ENCODE peak calls at places on chromosomes 11 and 22, in four cellular contexts. A, W, T and P are unnamed samples.

GRCh38 chr11:75280227-75280671 is 39.7 kb downstream of the TPBGL start:
- DNase-seq in A (peak; percentile 79), W (peak; percentile 16), T (peak; percentile 87), P (peak; percentile 79)

GRCh38 chr22:21876486-21877176 is 9.2 kb upstream of the MAPK1 start:
- DNase-seq in A (no peak), W (no peak), T (peak; percentile 57), P (peak; percentile 20)

GRCh38 chr11:101612481-101612880 is 28.7 kb upstream of the TRPC6 start:
- DNase-seq in A (no peak), W (no peak), T (no peak), P (no peak)

GRCh38 chr11:61477734-61478148 is 30.8 kb upstream of the LRRC10B start:
- DNase-seq in A (peak; percentile 37), W (no peak), T (peak; percentile 39), P (peak; percentile 56)

GRCh38 chr22:24107668-24108067 is 73.6 kb upstream of the SUSD2 start:
- DNase-seq in A (no peak), W (no peak), T (peak; percentile 62), P (no peak)

GRCh38 chr11:3710485-3711259 is 39.5 kb upstream of the CHRNA10 start:
- DNase-seq in A (no peak), W (no peak), T (no peak), P (peak; percentile 21)

GRCh38 chr11:43268161-43268560 is 43.6 kb upstream of the API5 start:
- DNase-seq in A (no peak), W (no peak), T (no peak), P (no peak)

GRCh38 chr11:75582935-75583709 is 21.1 kb downstream of the SERPINH1 start:
- DNase-seq in A (peak; percentile 53), W (no peak), T (peak; percentile 84), P (peak; percentile 81)

GRCh38 chr11:40722179-40722795 is 737.2 kb downstream of the LRRC4C start:
- DNase-seq in A (peak; percentile 51), W (no peak), T (peak; percentile 7), P (peak; percentile 37)

GRCh38 chr22:20111045-20111688 is 4.7 kb upstream of the RANBP1 start:
- DNase-seq in A (peak; percentile 65), W (no peak), T (peak; percentile 23), P (peak; percentile 72)

GRCh38 chr11:71539017-71539416 is 1.2 kb downstream of the KRTAP5-8 start:
- DNase-seq in A (no peak), W (no peak), T (no peak), P (no peak)

GRCh38 chr11:128235446-128235845 is 351.9 kb downstream of the ETS1 start:
- DNase-seq in A (no peak), W (no peak), T (no peak), P (no peak)

GRCh38 chr11:68146704-68147474 is 25.7 kb upstream of the CHKA start:
- DNase-seq in A (peak; percentile 92), W (no peak), T (peak; percentile 52), P (no peak)

GRCh38 chr11:77147668-77148321 is 19.7 kb downstream of the MYO7A start:
- DNase-seq in A (no peak), W (no peak), T (no peak), P (peak; percentile 95)

GRCh38 chr11:119791701-119792151 is 62.7 kb upstream of the NECTIN1 start:
- DNase-seq in A (peak; percentile 11), W (no peak), T (no peak), P (no peak)

GRCh38 chr11:67674442-67674871 is at the start of gene ALDH3B2:
- DNase-seq in A (no peak), W (no peak), T (no peak), P (no peak)

GRCh38 chr11:60251485-60252207 is 8.7 kb upstream of the MS4A4E start:
- DNase-seq in A (peak; percentile 16), W (peak; percentile 59), T (peak; percentile 89), P (peak; percentile 68)

GRCh38 chr22:17339095-17339693 is 30.1 kb upstream of the CECR2 start:
- DNase-seq in A (no peak), W (no peak), T (no peak), P (peak; percentile 12)

GRCh38 chr11:7546324-7546791 is 32.6 kb downstream of the PPFIBP2 start:
- DNase-seq in A (no peak), W (no peak), T (no peak), P (no peak)

GRCh38 chr11:83051760-83052671 is 19.7 kb downstream of the RAB30 start:
- DNase-seq in A (peak; percentile 38), W (no peak), T (peak; percentile 94), P (no peak)

GRCh38 chr11:65274734-65275682 is 13.2 kb downstream of the POLA2 start:
- DNase-seq in A (peak; percentile 85), W (no peak), T (peak; percentile 97), P (peak; percentile 66)

GRCh38 chr11:131710511-131710910 is 340.1 kb downstream of the NTM start:
- DNase-seq in A (no peak), W (no peak), T (no peak), P (no peak)

GRCh38 chr11:35548925-35549561 is 23.6 kb upstream of the PAMR1 start:
- DNase-seq in A (no peak), W (no peak), T (no peak), P (no peak)

GRCh38 chr11:121478895-121479281 is 26.1 kb upstream of the SORL1-AS1 start:
- DNase-seq in A (no peak), W (no peak), T (peak; percentile 12), P (peak; percentile 96)

DNA sequence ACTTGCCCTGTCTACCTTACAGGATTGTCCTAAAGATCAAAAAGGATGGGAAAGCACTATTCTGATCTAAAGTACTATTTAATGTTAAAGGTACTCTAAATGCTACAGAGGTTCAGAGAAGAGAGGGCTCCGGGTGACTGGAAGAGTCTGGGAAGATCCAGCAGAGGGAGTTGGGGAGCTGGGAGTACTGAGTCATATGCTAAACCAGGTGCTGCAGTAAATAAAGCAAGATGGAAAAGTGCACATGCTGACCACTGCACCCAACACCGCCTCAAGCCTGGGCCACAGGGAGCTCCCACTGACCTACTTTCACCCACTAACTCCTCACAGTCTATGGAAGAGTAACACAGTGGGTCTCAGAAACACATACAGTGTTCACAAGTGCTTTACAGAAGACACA is 49.3 kb downstream of the WT1 start:
- DNase-seq in A (peak; percentile 44), W (no peak), T (peak; percentile 14), P (peak; percentile 32)
- TF ChIP-seq POLR2A in A (no peak), W (no peak), T (no peak), P (no peak)

DNA sequence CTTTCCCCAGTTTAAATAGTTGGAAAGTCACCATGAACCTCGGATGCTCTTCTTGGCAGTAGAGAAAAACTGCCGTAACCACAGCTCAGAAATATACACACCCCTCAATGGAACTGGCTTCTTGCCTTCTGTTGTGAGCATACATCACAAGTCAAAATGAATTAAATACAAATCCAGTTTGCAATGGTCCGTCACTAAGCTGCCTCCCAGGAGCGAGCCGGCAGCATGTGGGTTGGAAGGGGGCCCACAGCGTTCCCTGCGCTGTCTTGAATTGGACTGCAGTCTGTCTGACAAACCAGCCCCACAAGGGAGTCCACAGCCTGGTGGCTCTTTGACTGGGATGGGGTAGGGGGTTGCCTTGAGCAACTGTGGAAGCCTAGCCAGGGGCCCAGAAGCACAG is 38.3 kb downstream of the C11orf58 start:
- DNase-seq in A (no peak), W (no peak), T (no peak), P (no peak)
- TF ChIP-seq CTCF in A (no peak), W (no peak), T (no peak), P (no peak)

DNA sequence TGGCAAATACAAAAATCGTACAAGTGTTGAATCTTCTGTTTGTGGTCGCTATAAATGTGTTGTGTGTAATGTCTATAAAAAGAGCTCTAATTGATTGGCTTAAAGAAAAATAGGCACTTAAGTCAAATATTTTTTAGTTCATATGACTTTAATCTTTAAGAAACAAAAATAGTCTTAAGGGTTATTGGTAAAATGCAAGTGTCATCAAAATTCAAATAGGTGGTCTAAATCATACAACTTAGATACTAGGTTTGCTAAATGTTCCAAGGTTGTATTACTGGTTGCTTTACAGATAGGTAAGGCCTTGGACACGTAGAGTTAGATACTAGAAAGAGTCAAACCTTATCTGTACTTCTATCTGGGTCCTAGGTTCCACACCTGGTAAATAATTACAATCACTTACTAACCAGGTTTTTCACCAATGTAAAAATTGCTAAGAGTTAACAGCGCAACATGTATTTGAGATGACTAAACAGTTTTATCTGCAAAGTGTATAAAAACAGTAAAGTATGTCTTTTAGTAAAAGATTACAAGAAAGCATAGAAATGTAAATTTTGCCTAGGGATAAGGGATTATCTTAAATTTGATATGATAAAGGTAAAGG is 91.1 kb upstream of the GNAZ start:
- DNase-seq in A (no peak), W (no peak), T (no peak), P (no peak)
- TF ChIP-seq MYC in A (no peak), W (no peak), T (no peak), P (no peak)

DNA sequence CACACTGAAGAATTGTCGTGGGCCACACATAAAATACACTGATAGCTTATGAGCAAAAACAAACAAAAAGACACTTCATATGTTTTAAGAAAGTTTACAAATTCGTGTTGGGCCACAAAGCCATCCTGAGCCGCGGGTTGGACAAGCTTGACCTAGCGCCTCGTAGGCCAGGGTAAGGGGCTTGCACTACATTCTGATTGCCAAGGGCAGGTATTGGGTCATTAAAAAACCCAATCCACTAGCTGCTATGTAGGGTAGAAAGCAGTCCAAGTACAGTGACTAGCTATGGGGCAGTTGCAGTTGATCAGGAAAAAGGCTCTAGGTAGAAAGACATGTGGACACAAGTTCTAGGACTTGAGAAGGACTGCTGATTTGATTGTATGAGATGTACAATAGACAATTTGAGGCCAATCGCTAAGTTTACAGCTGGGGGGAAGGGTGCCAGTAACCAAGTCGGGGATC is 14.0 kb downstream of the KDELR3 start:
- DNase-seq in A (no peak), W (no peak), T (no peak), P (no peak)
- TF ChIP-seq POLR2A in A (no peak), W (peak; percentile 64), T (peak; percentile 46), P (no peak)

GRCh38 chr11:79413258-79413657 is 27.6 kb downstream of the TENM4 start:
- DNase-seq in A (no peak), W (no peak), T (no peak), P (peak; percentile 16)
- TF ChIP-seq CTCF in A (no peak), W (no peak), T (no peak), P (no peak)

GRCh38 chr11:111355101-111355500 is 24.0 kb downstream of the POU2AF1 start:
- DNase-seq in A (no peak), W (no peak), T (no peak), P (no peak)
- TF ChIP-seq MYC in A (no peak), W (no peak), T (no peak), P (no peak)